ENCODE peak calls at places on chromosomes 12 and 14, in eight cellular contexts. One of them, this sample, is unnamed. For H3K4me1, the result is how much of the 10 kb centered on the place peaks cover.

GRCh38 chr12:96751626-96752025 is 155.4 kb upstream of the NEDD1 start:
- DNase-seq in breast epithelium: no peak
- DNase-seq in lower lobe of right lung: no peak
- DNase-seq in right atrium auricular region: no peak
- DNase-seq in stomach: no peak
- DNase-seq in body of pancreas: no peak
- DNase-seq in neural progenitor cell: no peak
- DNase-seq in fibroblast of lung: peak
- DNase-seq in this sample: no peak

GRCh38 chr12:44827832-44828438 is 48.2 kb downstream of the NELL2 start:
- DNase-seq in fibroblast of lung: no peak
- DNase-seq in body of pancreas: no peak
- DNase-seq in neural progenitor cell: no peak
- DNase-seq in lower lobe of right lung: no peak
- DNase-seq in breast epithelium: no peak
- DNase-seq in right atrium auricular region: no peak
- DNase-seq in stomach: no peak
- DNase-seq in this sample: no peak

GRCh38 chr12:115035536-115036107 is 351.6 kb upstream of the TBX3 start:
- DNase-seq in stomach: no peak
- DNase-seq in neural progenitor cell: peak
- DNase-seq in breast epithelium: no peak
- DNase-seq in right atrium auricular region: no peak
- DNase-seq in fibroblast of lung: no peak
- DNase-seq in lower lobe of right lung: no peak
- DNase-seq in body of pancreas: no peak
- DNase-seq in this sample: no peak

GRCh38 chr14:55125403-55125802 is 3.6 kb upstream of the LGALS3 start:
- DNase-seq in lower lobe of right lung: peak
- DNase-seq in breast epithelium: no peak
- DNase-seq in body of pancreas: no peak
- DNase-seq in fibroblast of lung: no peak
- DNase-seq in right atrium auricular region: peak
- DNase-seq in stomach: peak
- DNase-seq in neural progenitor cell: no peak
- DNase-seq in this sample: peak

GRCh38 chr12:69569236-69569635 is 16.0 kb upstream of the CCT2 start:
- DNase-seq in stomach: no peak
- DNase-seq in right atrium auricular region: no peak
- DNase-seq in lower lobe of right lung: no peak
- DNase-seq in breast epithelium: no peak
- DNase-seq in body of pancreas: no peak
- DNase-seq in fibroblast of lung: peak
- DNase-seq in neural progenitor cell: no peak
- DNase-seq in this sample: no peak

GRCh38 chr12:123139926-123140674 is 10.8 kb downstream of the PITPNM2 start:
- DNase-seq in stomach: no peak
- DNase-seq in right atrium auricular region: peak
- DNase-seq in breast epithelium: no peak
- DNase-seq in lower lobe of right lung: no peak
- DNase-seq in body of pancreas: no peak
- DNase-seq in neural progenitor cell: peak
- DNase-seq in fibroblast of lung: peak
- DNase-seq in this sample: no peak

GRCh38 chr14:92801917-92802316 is 7.8 kb downstream of the GOLGA5 start:
- DNase-seq in neural progenitor cell: no peak
- DNase-seq in right atrium auricular region: no peak
- DNase-seq in breast epithelium: no peak
- DNase-seq in stomach: no peak
- DNase-seq in body of pancreas: no peak
- DNase-seq in lower lobe of right lung: no peak
- DNase-seq in fibroblast of lung: no peak
- DNase-seq in this sample: no peak

GRCh38 chr12:18750087-18750486 is 12.2 kb downstream of the CAPZA3 start:
- DNase-seq in stomach: no peak
- DNase-seq in breast epithelium: no peak
- DNase-seq in body of pancreas: no peak
- DNase-seq in lower lobe of right lung: no peak
- DNase-seq in fibroblast of lung: peak
- DNase-seq in right atrium auricular region: no peak
- DNase-seq in neural progenitor cell: no peak
- DNase-seq in this sample: no peak

GRCh38 chr14:51386983-51387730 is 147.1 kb downstream of the TMX1 start:
- DNase-seq in fibroblast of lung: peak
- DNase-seq in breast epithelium: no peak
- DNase-seq in right atrium auricular region: no peak
- DNase-seq in neural progenitor cell: no peak
- DNase-seq in stomach: no peak
- DNase-seq in body of pancreas: no peak
- DNase-seq in lower lobe of right lung: no peak
- DNase-seq in this sample: no peak

DNA sequence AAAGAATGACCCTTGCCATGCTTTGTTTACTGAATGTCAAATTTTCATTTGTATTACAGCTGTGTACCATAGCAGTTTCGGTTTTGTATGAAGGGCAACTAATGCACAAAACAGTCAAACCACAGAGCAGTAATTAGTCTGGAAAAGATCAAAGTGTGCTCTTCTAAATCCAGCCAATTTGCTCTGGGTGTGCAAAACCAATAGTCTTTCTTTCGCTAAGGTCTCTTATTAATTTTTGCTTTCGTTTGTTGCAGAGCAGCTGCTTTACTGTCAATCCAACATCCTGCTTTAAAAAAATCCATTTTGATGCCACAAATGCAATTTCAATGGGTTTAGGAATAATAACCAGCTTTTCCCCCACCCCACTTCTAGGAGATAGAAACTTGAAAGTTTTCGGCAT is 114.2 kb downstream of the BRMS1L start:
- DNase-seq in lower lobe of right lung: no peak
- DNase-seq in neural progenitor cell: no peak
- DNase-seq in fibroblast of lung: no peak
- DNase-seq in body of pancreas: no peak
- DNase-seq in breast epithelium: no peak
- DNase-seq in stomach: no peak
- DNase-seq in right atrium auricular region: no peak
- DNase-seq in this sample: no peak
- H3K4me3 ChIP-seq in lower lobe of right lung: peak
- H3K4me3 ChIP-seq in neural progenitor cell: no peak
- H3K4me3 ChIP-seq in fibroblast of lung: no peak
- H3K4me3 ChIP-seq in body of pancreas: no peak
- H3K4me3 ChIP-seq in breast epithelium: no peak
- H3K4me3 ChIP-seq in stomach: no peak
- H3K4me3 ChIP-seq in right atrium auricular region: no peak
- H3K4me3 ChIP-seq in this sample: no peak

DNA sequence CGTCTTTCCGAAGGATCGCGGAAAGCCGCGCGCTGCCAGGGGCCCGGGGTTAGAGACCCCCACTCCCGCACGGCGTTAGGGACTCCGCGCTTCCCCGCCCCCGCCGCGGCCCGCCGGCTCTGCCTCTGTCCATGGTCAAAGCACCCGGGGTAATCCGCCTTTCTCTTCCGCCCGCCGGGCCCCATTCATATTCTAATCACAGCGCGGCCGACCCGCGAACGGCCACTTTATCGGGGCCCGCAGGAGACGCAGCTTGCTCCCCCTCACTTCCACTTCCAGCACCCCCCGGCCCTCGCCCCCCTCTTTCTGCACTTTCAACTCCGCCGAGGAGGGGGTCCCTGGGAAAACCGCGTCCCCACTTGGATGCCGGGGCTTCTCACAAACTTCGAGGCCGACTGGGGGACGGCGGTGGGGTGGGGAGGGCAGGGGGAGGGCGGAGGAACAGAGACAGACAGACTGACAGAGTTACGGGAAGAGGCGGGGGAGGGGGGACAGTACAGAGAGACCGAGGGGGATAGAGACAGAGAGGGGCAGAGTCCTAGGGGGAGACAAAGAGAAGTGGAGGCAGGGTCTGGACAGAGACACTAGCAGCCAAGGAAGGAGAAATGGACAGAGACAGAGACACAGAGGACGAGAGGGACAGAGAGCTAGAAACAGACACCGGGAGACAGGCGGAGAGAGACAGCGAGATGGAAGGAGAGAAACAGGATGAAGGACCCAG is 1.1 kb upstream of the RFX4 start:
- DNase-seq in breast epithelium: no peak
- DNase-seq in neural progenitor cell: peak
- DNase-seq in fibroblast of lung: no peak
- DNase-seq in stomach: no peak
- DNase-seq in lower lobe of right lung: peak
- DNase-seq in right atrium auricular region: no peak
- DNase-seq in body of pancreas: peak
- DNase-seq in this sample: no peak
- H3K4me1 ChIP-seq in breast epithelium: under half
- H3K4me1 ChIP-seq in neural progenitor cell: under half
- H3K4me1 ChIP-seq in fibroblast of lung: under half
- H3K4me1 ChIP-seq in stomach: under half
- H3K4me1 ChIP-seq in lower lobe of right lung: half or more
- H3K4me1 ChIP-seq in right atrium auricular region: half or more
- H3K4me1 ChIP-seq in body of pancreas: half or more
- H3K4me1 ChIP-seq in this sample: under half

GRCh38 chr14:78598046-78598652 is 428.0 kb downstream of the NRXN3 start:
- DNase-seq in stomach: peak
- DNase-seq in right atrium auricular region: no peak
- DNase-seq in neural progenitor cell: peak
- DNase-seq in fibroblast of lung: peak
- DNase-seq in body of pancreas: peak
- DNase-seq in lower lobe of right lung: peak
- DNase-seq in breast epithelium: peak
- DNase-seq in this sample: no peak
- TF ChIP-seq CTCF in stomach: peak
- TF ChIP-seq CTCF in right atrium auricular region: peak
- TF ChIP-seq CTCF in neural progenitor cell: peak
- TF ChIP-seq CTCF in fibroblast of lung: peak
- TF ChIP-seq CTCF in body of pancreas: peak
- TF ChIP-seq CTCF in lower lobe of right lung: peak
- TF ChIP-seq CTCF in breast epithelium: peak
- TF ChIP-seq CTCF in this sample: peak

GRCh38 chr12:95385646-95386045 is 88.3 kb upstream of the METAP2 start:
- DNase-seq in breast epithelium: no peak
- DNase-seq in stomach: no peak
- DNase-seq in body of pancreas: no peak
- DNase-seq in right atrium auricular region: no peak
- DNase-seq in lower lobe of right lung: no peak
- DNase-seq in fibroblast of lung: peak
- DNase-seq in neural progenitor cell: no peak
- DNase-seq in this sample: no peak

GRCh38 chr12:95384785-95385184 is 89.2 kb upstream of the METAP2 start:
- DNase-seq in fibroblast of lung: no peak
- DNase-seq in lower lobe of right lung: no peak
- DNase-seq in body of pancreas: no peak
- DNase-seq in neural progenitor cell: no peak
- DNase-seq in breast epithelium: no peak
- DNase-seq in right atrium auricular region: no peak
- DNase-seq in stomach: no peak
- DNase-seq in this sample: no peak

GRCh38 chr12:95385246-95385645 is 88.7 kb upstream of the METAP2 start:
- DNase-seq in fibroblast of lung: peak
- DNase-seq in right atrium auricular region: no peak
- DNase-seq in stomach: no peak
- DNase-seq in breast epithelium: no peak
- DNase-seq in body of pancreas: peak
- DNase-seq in neural progenitor cell: peak
- DNase-seq in lower lobe of right lung: no peak
- DNase-seq in this sample: no peak

GRCh38 chr12:95390192-95390591 is 83.8 kb upstream of the METAP2 start:
- DNase-seq in breast epithelium: no peak
- DNase-seq in body of pancreas: no peak
- DNase-seq in lower lobe of right lung: no peak
- DNase-seq in right atrium auricular region: no peak
- DNase-seq in fibroblast of lung: no peak
- DNase-seq in stomach: no peak
- DNase-seq in neural progenitor cell: no peak
- DNase-seq in this sample: no peak

DNA sequence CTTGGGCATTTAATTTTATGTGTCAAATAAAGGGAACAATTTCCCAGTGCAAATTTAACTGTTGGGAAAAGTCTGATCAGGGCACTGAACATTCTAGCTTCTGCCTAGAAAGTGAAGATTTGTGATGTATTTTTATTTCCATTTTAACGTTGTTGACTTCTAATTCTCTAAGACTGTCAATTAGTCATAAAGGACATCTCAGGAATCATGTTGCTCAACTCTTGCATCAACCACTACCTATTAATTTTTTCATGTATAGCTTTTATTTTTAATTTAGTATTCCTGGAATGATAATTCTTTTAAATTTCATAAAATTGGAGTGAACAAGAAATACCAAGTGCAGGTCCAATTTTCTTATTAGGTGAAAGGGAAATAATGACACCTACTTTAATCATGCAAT is 87.9 kb upstream of the METAP2 start:
- DNase-seq in neural progenitor cell: no peak
- DNase-seq in fibroblast of lung: no peak
- DNase-seq in body of pancreas: no peak
- DNase-seq in stomach: no peak
- DNase-seq in right atrium auricular region: no peak
- DNase-seq in lower lobe of right lung: no peak
- DNase-seq in breast epithelium: no peak
- DNase-seq in this sample: no peak
- H3K4me3 ChIP-seq in neural progenitor cell: no peak
- H3K4me3 ChIP-seq in fibroblast of lung: no peak
- H3K4me3 ChIP-seq in body of pancreas: no peak
- H3K4me3 ChIP-seq in stomach: no peak
- H3K4me3 ChIP-seq in right atrium auricular region: no peak
- H3K4me3 ChIP-seq in lower lobe of right lung: no peak
- H3K4me3 ChIP-seq in breast epithelium: no peak
- H3K4me3 ChIP-seq in this sample: no peak

DNA sequence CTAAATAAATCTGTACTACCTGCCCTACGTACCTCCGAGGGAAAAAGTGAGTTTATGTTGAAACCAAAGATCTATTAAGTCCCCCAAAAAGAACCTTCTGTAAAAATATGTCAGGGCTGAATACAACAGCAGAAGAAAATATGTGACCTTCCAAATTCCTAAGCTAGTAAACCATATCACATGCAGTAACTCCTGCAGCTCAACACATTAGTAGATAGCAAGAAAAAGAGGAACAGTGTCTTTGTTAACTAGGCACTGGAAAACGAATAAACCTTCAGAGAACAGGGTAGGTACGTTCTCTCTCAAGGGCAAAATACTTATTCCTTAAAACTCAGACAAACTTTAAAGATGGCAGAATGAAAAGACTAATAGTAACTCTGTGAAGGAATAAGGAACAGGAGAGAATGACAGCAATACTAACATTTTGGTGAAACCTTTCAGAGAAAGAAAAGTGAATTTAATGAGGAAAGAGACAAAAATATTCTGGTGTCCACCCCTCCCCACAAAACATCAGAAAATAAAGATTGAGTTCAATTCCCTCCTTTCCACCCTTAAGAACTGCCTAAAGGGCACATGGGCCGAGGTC is 18.0 kb downstream of the CBX5 start:
- DNase-seq in body of pancreas: no peak
- DNase-seq in neural progenitor cell: no peak
- DNase-seq in lower lobe of right lung: no peak
- DNase-seq in stomach: no peak
- DNase-seq in breast epithelium: no peak
- DNase-seq in fibroblast of lung: peak
- DNase-seq in right atrium auricular region: no peak
- DNase-seq in this sample: no peak
- H3K4me1 ChIP-seq in body of pancreas: under half
- H3K4me1 ChIP-seq in neural progenitor cell: half or more
- H3K4me1 ChIP-seq in lower lobe of right lung: under half
- H3K4me1 ChIP-seq in stomach: under half
- H3K4me1 ChIP-seq in breast epithelium: under half
- H3K4me1 ChIP-seq in fibroblast of lung: under half
- H3K4me1 ChIP-seq in right atrium auricular region: under half
- H3K4me1 ChIP-seq in this sample: under half

This sample was measured in mucosa of descending colon.